ENCODE peak calls at places on chromosomes 3 and 15, in five cellular contexts. P is Panc1, J is AG04450, K is stomach, O is prostate gland. N is an unnamed sample.

GRCh38 chr15:101654191-101654590 is 2.0 kb upstream of the TM2D3 start:
- DNase-seq in J (no peak), K (no peak), P (no peak), O (no peak), N (no peak)

GRCh38 chr15:39140060-39140604 is 440.7 kb upstream of the THBS1 start:
- DNase-seq in O (no peak), P (no peak), J (peak; percentile 95), K (no peak), N (no peak)

GRCh38 chr3:4575413-4575812 is 82.3 kb downstream of the ITPR1 start:
- DNase-seq in J (no peak), O (no peak), P (no peak), K (no peak), N (no peak)

GRCh38 chr3:50487181-50487580 is 16.3 kb downstream of the CACNA2D2 start:
- DNase-seq in J (no peak), O (no peak), K (no peak), P (no peak), N (no peak)

GRCh38 chr3:179174898-179175297 is 26.7 kb downstream of the PIK3CA start:
- DNase-seq in O (no peak), P (no peak), K (no peak), J (no peak), N (no peak)

GRCh38 chr3:160941885-160942494 is 163.2 kb downstream of the B3GALNT1 start:
- DNase-seq in O (peak; percentile 69), J (peak; percentile 24), K (peak; percentile 78), P (peak; percentile 78), N (peak; percentile 65)

GRCh38 chr3:128500556-128500955 is 7.6 kb upstream of the GATA2 start:
- DNase-seq in K (no peak), J (no peak), O (no peak), P (no peak), N (no peak)

GRCh38 chr3:27312044-27312668 is 57.0 kb downstream of the NEK10 start:
- DNase-seq in K (no peak), J (peak; percentile 42), O (peak; percentile 34), P (peak; percentile 76), N (no peak)

GRCh38 chr3:107643038-107643883 is 120.5 kb downstream of the BBX start:
- DNase-seq in K (no peak), P (no peak), O (no peak), J (no peak), N (no peak)

GRCh38 chr3:72739521-72740466 is 108.5 kb downstream of the SHQ1 start:
- DNase-seq in P (no peak), J (no peak), O (peak; percentile 62), K (no peak), N (no peak)

GRCh38 chr3:13713396-13713795 is 164.5 kb downstream of the FBLN2 start:
- DNase-seq in P (no peak), J (no peak), K (peak; percentile 16), O (peak; percentile 1), N (no peak)

GRCh38 chr3:28139288-28139687 is 102.1 kb upstream of the CMC1 start:
- DNase-seq in J (no peak), K (no peak), O (no peak), P (no peak), N (no peak)

GRCh38 chr15:75727851-75728715 is 15.4 kb upstream of the CSPG4 start:
- DNase-seq in P (no peak), O (peak; percentile 50), J (no peak), K (peak; percentile 71), N (peak; percentile 60)

GRCh38 chr3:67006460-67006859 is 8.4 kb downstream of the KBTBD8 start:
- DNase-seq in O (no peak), P (no peak), K (no peak), J (peak; percentile 75), N (no peak)

GRCh38 chr3:32817561-32818430 is at the start of gene TRIM71:
- DNase-seq in P (no peak), O (no peak), K (no peak), J (no peak), N (no peak)

GRCh38 chr15:29566914-29567313 is 255.4 kb downstream of the TJP1 start:
- DNase-seq in J (no peak), O (no peak), P (no peak), K (no peak), N (no peak)

GRCh38 chr3:43365601-43366305 is 79.4 kb downstream of the SNRK start:
- DNase-seq in O (no peak), K (no peak), P (no peak), J (no peak), N (no peak)

GRCh38 chr15:68725736-68726135 is 95.0 kb downstream of the ANP32A start:
- DNase-seq in P (no peak), K (peak; percentile 32), J (no peak), O (no peak), N (peak; percentile 48)

GRCh38 chr3:48926425-48927392 is 8.1 kb downstream of the ARIH2 start:
- DNase-seq in P (no peak), K (no peak), O (no peak), J (no peak), N (no peak)

GRCh38 chr3:86969500-86970189 is 21.3 kb downstream of the VGLL3 start:
- DNase-seq in K (no peak), O (no peak), P (no peak), J (no peak), N (no peak)

GRCh38 chr15:39388118-39388517 is 192.8 kb upstream of the THBS1 start:
- DNase-seq in K (no peak), O (no peak), P (no peak), J (no peak), N (no peak)

GRCh38 chr15:89395996-89396395 is 61.4 kb upstream of the POLG start:
- DNase-seq in K (no peak), P (no peak), O (no peak), J (no peak), N (no peak)

GRCh38 chr3:127410678-127411077 is 122.8 kb upstream of the PRR20G start:
- DNase-seq in J (no peak), K (no peak), O (no peak), P (no peak), N (peak; percentile 17)

GRCh38 chr15:97652041-97652440 is 308.5 kb upstream of the ARRDC4 start:
- DNase-seq in J (no peak), P (no peak), K (no peak), O (no peak), N (no peak)

GRCh38 chr3:65979152-65979551 is 59.6 kb downstream of the MAGI1 start:
- DNase-seq in P (no peak), J (peak; percentile 67), O (no peak), K (no peak), N (no peak)

GRCh38 chr3:126476166-126476975 is 680 bp upstream of the ZXDC start:
- DNase-seq in P (peak; percentile 12), O (peak; percentile 54), J (no peak), K (peak; percentile 65), N (peak; percentile 71)

GRCh38 chr15:48101376-48101961 is 19.3 kb upstream of the SLC24A5 start:
- DNase-seq in J (no peak), O (no peak), P (no peak), K (no peak), N (no peak)

GRCh38 chr3:167109746-167110145 is 270.4 kb downstream of the ZBBX start:
- DNase-seq in K (no peak), P (no peak), O (no peak), J (no peak), N (no peak)

GRCh38 chr3:57951106-57951882 is 56.9 kb upstream of the FLNB start:
- DNase-seq in J (peak; percentile 46), O (no peak), K (peak; percentile 48), P (no peak), N (peak; percentile 61)

GRCh38 chr15:73897441-73898261 is 24.3 kb downstream of the TBC1D21 start:
- DNase-seq in J (peak; percentile 76), P (no peak), O (no peak), K (peak; percentile 65), N (no peak)

GRCh38 chr3:196638922-196639516 is 475 bp upstream of the NRROS start:
- DNase-seq in O (no peak), K (no peak), P (no peak), J (no peak), N (no peak)
- H3K27ac ChIP-seq in O (peak overlapping the region; percentile 1), K (peak overlapping the region; percentile 84), P (peak overlapping the region; percentile 82), J (no peak overlapping the region), N (peak overlapping the region; percentile 86)

DNA sequence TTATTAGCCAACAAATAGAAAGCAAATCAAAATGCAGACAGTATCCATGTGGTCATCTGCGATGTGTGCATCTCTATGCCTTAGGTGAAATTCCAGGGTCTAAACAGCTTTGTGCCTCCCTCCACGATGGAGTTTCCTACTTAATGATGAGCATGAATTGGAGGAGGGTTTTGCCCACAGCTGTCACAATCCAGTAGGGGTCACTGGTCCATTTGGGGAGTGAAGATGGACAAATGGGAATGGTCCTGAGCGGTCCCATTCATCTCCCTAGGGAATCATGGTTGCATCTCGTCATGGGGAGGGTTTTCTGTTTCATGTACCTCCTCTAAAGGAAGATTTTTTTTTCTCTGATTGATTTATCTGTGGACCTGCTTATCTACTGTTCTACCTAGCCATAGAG is 358.0 kb downstream of the PTPRG start:
- DNase-seq in O (no peak), J (no peak), P (no peak), K (no peak), N (no peak)
- TF ChIP-seq CTCF in O (no peak), J (no peak), P (no peak), K (no peak), N (no peak)

DNA sequence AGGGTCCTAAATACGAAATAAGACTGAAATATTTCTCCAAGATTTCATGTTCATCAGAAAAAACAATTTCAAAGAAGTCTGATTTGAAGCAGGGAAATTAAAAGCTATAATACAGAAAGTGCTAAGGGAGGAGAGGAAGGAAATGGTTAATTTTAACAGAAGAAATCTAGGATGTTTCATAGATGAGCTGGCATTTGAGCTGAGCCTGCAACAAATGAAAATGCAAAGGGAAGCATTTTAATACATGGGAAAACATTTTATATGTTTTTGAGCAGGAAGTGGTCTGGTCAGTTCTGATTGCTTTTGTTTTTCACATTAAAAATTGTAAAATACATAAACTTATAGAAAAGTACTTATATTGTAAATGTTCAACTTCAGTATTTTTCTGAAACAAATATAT is 17.2 kb upstream of the RAP2B start:
- DNase-seq in K (no peak), O (no peak), P (no peak), J (no peak), N (no peak)
- H3K4me3 ChIP-seq in K (no peak overlapping the region), O (no peak overlapping the region), P (no peak overlapping the region), J (no peak overlapping the region), N (no peak overlapping the region)

DNA sequence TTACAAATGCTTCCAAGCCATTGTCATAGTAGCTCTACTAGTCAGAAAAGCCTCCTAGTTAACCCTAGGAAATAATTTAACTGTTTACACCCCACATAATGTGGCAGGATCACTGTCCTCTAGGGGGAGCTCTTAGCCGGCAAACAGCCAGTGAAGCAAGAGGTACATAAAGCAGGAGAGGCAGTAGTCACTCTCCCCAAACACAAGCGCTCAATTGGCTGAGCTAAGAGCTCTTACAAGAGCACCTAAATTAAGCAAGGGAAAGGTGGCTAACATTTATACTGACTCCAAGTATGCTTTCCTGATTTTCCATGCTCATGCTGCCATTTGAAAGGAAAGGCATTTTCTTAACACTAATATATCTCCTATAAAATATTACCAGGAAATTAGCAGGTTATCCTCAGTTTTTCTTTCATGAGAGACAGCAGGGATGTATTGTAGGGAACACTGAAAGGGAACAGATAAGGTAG is 37.6 kb downstream of the NCEH1 start:
- DNase-seq in O (peak; percentile 53), P (peak; percentile 68), K (peak; percentile 73), J (no peak), N (peak; percentile 80)
- H3K27ac ChIP-seq in O (no peak overlapping the region), P (peak overlapping the region; percentile 79), K (no peak overlapping the region), J (no peak overlapping the region), N (peak overlapping the region; percentile 53)